ENCODE peak calls at places on chromosomes 3 and 15, in four cellular contexts. C, F, L and V are unnamed samples.

GRCh38 chr3:77320514-77320913 is 280.6 kb downstream of the ROBO2 start:
- DNase-seq in C (no peak), F (peak), L (no peak), V (no peak)

GRCh38 chr3:72591522-72592421 is 256.5 kb downstream of the SHQ1 start:
- DNase-seq in C (no peak), F (peak), L (no peak), V (no peak)

GRCh38 chr3:4753073-4753691 is 226.1 kb upstream of the BHLHE40 start:
- DNase-seq in C (no peak), F (no peak), L (no peak), V (no peak)

GRCh38 chr3:131491084-131491483 is 11.7 kb downstream of the MRPL3 start:
- DNase-seq in C (no peak), F (no peak), L (no peak), V (no peak)

GRCh38 chr15:47603026-47603425 is 114.3 kb upstream of the SEMA6D start:
- DNase-seq in C (no peak), F (no peak), L (no peak), V (no peak)

GRCh38 chr15:97929456-97930229 is 30.9 kb upstream of the ARRDC4 start:
- DNase-seq in C (no peak), F (no peak), L (no peak), V (no peak)

GRCh38 chr3:179189764-179190163 is 41.6 kb downstream of the PIK3CA start:
- DNase-seq in C (no peak), F (peak), L (no peak), V (no peak)

GRCh38 chr3:126087552-126088175 is 3.7 kb upstream of the SLC41A3 start:
- DNase-seq in C (no peak), F (no peak), L (no peak), V (no peak)

GRCh38 chr3:95612611-95613010 is 1201.8 kb upstream of the EPHA6 start:
- DNase-seq in C (no peak), F (no peak), L (no peak), V (no peak)

GRCh38 chr3:13364602-13365271 is 55.4 kb downstream of the NUP210 start:
- DNase-seq in C (no peak), F (no peak), L (no peak), V (no peak)

GRCh38 chr3:22980346-22980745 is 222.8 kb upstream of the UBE2E2 start:
- DNase-seq in C (no peak), F (no peak), L (no peak), V (no peak)

GRCh38 chr3:9340450-9341009 is 22.3 kb upstream of the THUMPD3 start:
- DNase-seq in C (no peak), F (no peak), L (no peak), V (no peak)

GRCh38 chr15:52162260-52162659 is 28.9 kb downstream of the GNB5 start:
- DNase-seq in C (no peak), F (no peak), L (no peak), V (no peak)

GRCh38 chr3:123750659-123751420 is 133.3 kb downstream of the MYLK start:
- DNase-seq in C (no peak), F (no peak), L (no peak), V (no peak)